ENCODE peak calls at places on chromosomes 4 and X, in six cellular contexts. One of them, this sample, is unnamed.

GRCh38 chrX:68186552-68187262 is 246.6 kb downstream of the OPHN1 start:
- DNase-seq in mucosa of descending colon: no peak
- DNase-seq in IMR-90: peak
- DNase-seq in ascending aorta: no peak
- DNase-seq in cardiac muscle cell: no peak
- DNase-seq in fibroblast of villous mesenchyme: peak
- DNase-seq in this sample: peak

GRCh38 chr4:124907881-124908280 is 195.3 kb upstream of the ANKRD50 start:
- DNase-seq in fibroblast of villous mesenchyme: peak
- DNase-seq in ascending aorta: no peak
- DNase-seq in IMR-90: peak
- DNase-seq in cardiac muscle cell: peak
- DNase-seq in mucosa of descending colon: no peak
- DNase-seq in this sample: no peak

GRCh38 chr4:163332526-163333405 is at the start of gene NPY1R:
- DNase-seq in cardiac muscle cell: peak
- DNase-seq in ascending aorta: peak
- DNase-seq in IMR-90: peak
- DNase-seq in fibroblast of villous mesenchyme: peak
- DNase-seq in mucosa of descending colon: peak
- DNase-seq in this sample: peak

GRCh38 chrX:65677954-65678469 is 10.6 kb downstream of the MSN start:
- DNase-seq in fibroblast of villous mesenchyme: peak
- DNase-seq in ascending aorta: peak
- DNase-seq in IMR-90: peak
- DNase-seq in cardiac muscle cell: peak
- DNase-seq in mucosa of descending colon: no peak
- DNase-seq in this sample: peak

GRCh38 chrX:13834316-13834715 is 17.4 kb upstream of the GPM6B start:
- DNase-seq in fibroblast of villous mesenchyme: no peak
- DNase-seq in IMR-90: no peak
- DNase-seq in cardiac muscle cell: no peak
- DNase-seq in mucosa of descending colon: no peak
- DNase-seq in ascending aorta: no peak
- DNase-seq in this sample: no peak

GRCh38 chr4:185066179-185066578 is 47.9 kb downstream of the HELT start:
- DNase-seq in mucosa of descending colon: no peak
- DNase-seq in fibroblast of villous mesenchyme: no peak
- DNase-seq in cardiac muscle cell: no peak
- DNase-seq in ascending aorta: no peak
- DNase-seq in IMR-90: no peak
- DNase-seq in this sample: no peak

GRCh38 chr4:172601195-172601594 is 567.4 kb upstream of the GALNT7 start:
- DNase-seq in fibroblast of villous mesenchyme: no peak
- DNase-seq in mucosa of descending colon: no peak
- DNase-seq in IMR-90: no peak
- DNase-seq in ascending aorta: no peak
- DNase-seq in cardiac muscle cell: no peak
- DNase-seq in this sample: peak

GRCh38 chrX:65407157-65407626 is 127.4 kb downstream of the LAS1L start:
- DNase-seq in IMR-90: no peak
- DNase-seq in cardiac muscle cell: no peak
- DNase-seq in mucosa of descending colon: peak
- DNase-seq in ascending aorta: no peak
- DNase-seq in fibroblast of villous mesenchyme: no peak
- DNase-seq in this sample: no peak

GRCh38 chr4:125620066-125620850 is 305.5 kb downstream of the FAT4 start:
- DNase-seq in mucosa of descending colon: no peak
- DNase-seq in cardiac muscle cell: peak
- DNase-seq in ascending aorta: no peak
- DNase-seq in fibroblast of villous mesenchyme: peak
- DNase-seq in IMR-90: peak
- DNase-seq in this sample: peak

GRCh38 chr4:80196259-80197131 is 808 bp upstream of the PRDM8 start:
- DNase-seq in IMR-90: peak
- DNase-seq in cardiac muscle cell: no peak
- DNase-seq in fibroblast of villous mesenchyme: no peak
- DNase-seq in ascending aorta: no peak
- DNase-seq in mucosa of descending colon: no peak
- DNase-seq in this sample: no peak

GRCh38 chr4:40334591-40335507 is at the start of gene CHRNA9:
- DNase-seq in mucosa of descending colon: no peak
- DNase-seq in ascending aorta: no peak
- DNase-seq in fibroblast of villous mesenchyme: no peak
- DNase-seq in IMR-90: no peak
- DNase-seq in cardiac muscle cell: no peak
- DNase-seq in this sample: no peak

GRCh38 chr4:172666711-172667368 is 501.8 kb upstream of the GALNT7 start:
- DNase-seq in ascending aorta: no peak
- DNase-seq in IMR-90: peak
- DNase-seq in cardiac muscle cell: no peak
- DNase-seq in fibroblast of villous mesenchyme: no peak
- DNase-seq in mucosa of descending colon: no peak
- DNase-seq in this sample: peak

GRCh38 chr4:3217771-3218170 is 31.2 kb upstream of the MSANTD1 start:
- DNase-seq in fibroblast of villous mesenchyme: no peak
- DNase-seq in cardiac muscle cell: no peak
- DNase-seq in mucosa of descending colon: no peak
- DNase-seq in IMR-90: no peak
- DNase-seq in ascending aorta: no peak
- DNase-seq in this sample: no peak

GRCh38 chr4:47122592-47123291 is 91.4 kb downstream of the GABRB1 start:
- DNase-seq in ascending aorta: peak
- DNase-seq in cardiac muscle cell: peak
- DNase-seq in fibroblast of villous mesenchyme: peak
- DNase-seq in mucosa of descending colon: no peak
- DNase-seq in IMR-90: peak
- DNase-seq in this sample: peak

GRCh38 chrX:128012015-128012414 is 40.2 kb downstream of the ACTRT1 start:
- DNase-seq in IMR-90: no peak
- DNase-seq in mucosa of descending colon: no peak
- DNase-seq in fibroblast of villous mesenchyme: no peak
- DNase-seq in cardiac muscle cell: no peak
- DNase-seq in ascending aorta: no peak
- DNase-seq in this sample: no peak

GRCh38 chrX:132219343-132219768 is at the start of gene RAP2C:
- DNase-seq in fibroblast of villous mesenchyme: peak
- DNase-seq in ascending aorta: peak
- DNase-seq in IMR-90: peak
- DNase-seq in mucosa of descending colon: peak
- DNase-seq in cardiac muscle cell: peak
- DNase-seq in this sample: peak

GRCh38 chrX:85111347-85111746 is 107.7 kb downstream of the APOOL start:
- DNase-seq in cardiac muscle cell: peak
- DNase-seq in fibroblast of villous mesenchyme: peak
- DNase-seq in IMR-90: peak
- DNase-seq in ascending aorta: no peak
- DNase-seq in mucosa of descending colon: no peak
- DNase-seq in this sample: peak
- TF ChIP-seq CTCF in cardiac muscle cell: peak
- TF ChIP-seq CTCF in fibroblast of villous mesenchyme: peak
- TF ChIP-seq CTCF in IMR-90: peak
- TF ChIP-seq CTCF in ascending aorta: peak
- TF ChIP-seq CTCF in mucosa of descending colon: peak
- TF ChIP-seq CTCF in this sample: peak

GRCh38 chr4:6470502-6471302 is 1.7 kb downstream of the PPP2R2C start:
- DNase-seq in fibroblast of villous mesenchyme: peak
- DNase-seq in ascending aorta: peak
- DNase-seq in IMR-90: peak
- DNase-seq in mucosa of descending colon: no peak
- DNase-seq in cardiac muscle cell: peak
- DNase-seq in this sample: peak
- H3K4me3 ChIP-seq in fibroblast of villous mesenchyme: peak
- H3K4me3 ChIP-seq in ascending aorta: peak
- H3K4me3 ChIP-seq in IMR-90: no peak
- H3K4me3 ChIP-seq in mucosa of descending colon: no peak
- H3K4me3 ChIP-seq in cardiac muscle cell: peak
- H3K4me3 ChIP-seq in this sample: peak

GRCh38 chrX:130539721-130540321 is 138.0 kb downstream of the RBMX2 start:
- DNase-seq in cardiac muscle cell: peak
- DNase-seq in IMR-90: peak
- DNase-seq in ascending aorta: no peak
- DNase-seq in fibroblast of villous mesenchyme: peak
- DNase-seq in mucosa of descending colon: peak
- DNase-seq in this sample: peak
- TF ChIP-seq CTCF in cardiac muscle cell: peak
- TF ChIP-seq CTCF in IMR-90: peak
- TF ChIP-seq CTCF in ascending aorta: peak
- TF ChIP-seq CTCF in fibroblast of villous mesenchyme: peak
- TF ChIP-seq CTCF in mucosa of descending colon: peak
- TF ChIP-seq CTCF in this sample: peak

DNA sequence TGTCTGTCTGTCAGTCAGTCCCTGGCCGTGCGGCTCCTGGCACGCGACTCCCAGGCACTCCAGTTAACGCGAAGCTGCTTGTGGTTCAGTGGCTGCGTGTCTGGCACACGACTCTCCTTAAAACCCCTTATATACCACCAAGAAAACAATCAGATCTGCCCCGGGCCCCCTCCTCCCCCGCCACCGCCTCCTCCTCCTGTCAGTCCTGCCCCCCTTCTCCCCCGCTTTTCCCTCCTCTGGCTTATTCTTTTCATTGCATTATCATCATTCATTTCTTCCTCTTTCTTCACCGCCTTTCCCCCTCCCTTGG is at the start of gene NEUROG2:
- DNase-seq in ascending aorta: no peak
- DNase-seq in cardiac muscle cell: no peak
- DNase-seq in fibroblast of villous mesenchyme: no peak
- DNase-seq in IMR-90: no peak
- DNase-seq in mucosa of descending colon: no peak
- DNase-seq in this sample: no peak
- H3K4me3 ChIP-seq in ascending aorta: peak
- H3K4me3 ChIP-seq in cardiac muscle cell: peak
- H3K4me3 ChIP-seq in fibroblast of villous mesenchyme: peak
- H3K4me3 ChIP-seq in IMR-90: peak
- H3K4me3 ChIP-seq in mucosa of descending colon: no peak
- H3K4me3 ChIP-seq in this sample: peak

GRCh38 chrX:153649915-153650782 is 3.1 kb downstream of the DUSP9 start:
- DNase-seq in IMR-90: no peak
- DNase-seq in cardiac muscle cell: no peak
- DNase-seq in mucosa of descending colon: no peak
- DNase-seq in fibroblast of villous mesenchyme: no peak
- DNase-seq in ascending aorta: peak
- DNase-seq in this sample: no peak
- TF ChIP-seq CTCF in IMR-90: no peak
- TF ChIP-seq CTCF in cardiac muscle cell: no peak
- TF ChIP-seq CTCF in mucosa of descending colon: no peak
- TF ChIP-seq CTCF in fibroblast of villous mesenchyme: no peak
- TF ChIP-seq CTCF in ascending aorta: no peak
- TF ChIP-seq CTCF in this sample: no peak

GRCh38 chr4:76011700-76012387 is 4.5 kb upstream of the CXCL9 start:
- DNase-seq in mucosa of descending colon: no peak
- DNase-seq in cardiac muscle cell: peak
- DNase-seq in fibroblast of villous mesenchyme: peak
- DNase-seq in IMR-90: peak
- DNase-seq in ascending aorta: no peak
- DNase-seq in this sample: peak
- H3K4me3 ChIP-seq in mucosa of descending colon: no peak
- H3K4me3 ChIP-seq in cardiac muscle cell: no peak
- H3K4me3 ChIP-seq in fibroblast of villous mesenchyme: peak
- H3K4me3 ChIP-seq in IMR-90: no peak
- H3K4me3 ChIP-seq in ascending aorta: no peak
- H3K4me3 ChIP-seq in this sample: peak

GRCh38 chr4:73257995-73258667 is 467 bp downstream of the ANKRD17 start:
- DNase-seq in fibroblast of villous mesenchyme: peak
- DNase-seq in cardiac muscle cell: peak
- DNase-seq in IMR-90: peak
- DNase-seq in ascending aorta: no peak
- DNase-seq in mucosa of descending colon: no peak
- DNase-seq in this sample: peak
- TF ChIP-seq CTCF in fibroblast of villous mesenchyme: no peak
- TF ChIP-seq CTCF in cardiac muscle cell: peak
- TF ChIP-seq CTCF in IMR-90: peak
- TF ChIP-seq CTCF in ascending aorta: peak
- TF ChIP-seq CTCF in mucosa of descending colon: no peak
- TF ChIP-seq CTCF in this sample: no peak